ENCODE peak calls at places on chromosomes 6 and 20, in eight cellular contexts. K, D, J, H, Y, F, R and O are unnamed samples.
A peak's percentile ranks its signal among the peaks of the same experiment; 100 is the strongest.

GRCh38 chr6:89079611-89080213 is 839 bp upstream of the PNRC1 start:
- DNase-seq in K (peak; percentile 46), D (peak; percentile 48), J (peak; percentile 17), H (no peak), Y (peak; percentile 70), F (no peak), R (peak; percentile 59), O (no peak)

GRCh38 chr6:6436366-6436765 is 115.9 kb upstream of the F13A1 start:
- DNase-seq in K (no peak), D (no peak), J (no peak), H (no peak), Y (no peak), F (no peak), R (no peak), O (no peak)

GRCh38 chr20:14410869-14411555 is 73.6 kb upstream of the FLRT3 start:
- DNase-seq in K (no peak), D (no peak), J (no peak), H (no peak), Y (no peak), F (no peak), R (no peak), O (no peak)

GRCh38 chr6:135114355-135115145 is 59.9 kb upstream of the HBS1L start:
- DNase-seq in K (no peak), D (no peak), J (no peak), H (no peak), Y (no peak), F (no peak), R (no peak), O (no peak)

GRCh38 chr20:64065973-64066341 is 3.0 kb downstream of the TCEA2 start:
- DNase-seq in K (no peak), D (no peak), J (peak; percentile 53), H (no peak), Y (peak; percentile 72), F (no peak), R (peak; percentile 89), O (peak; percentile 87)

GRCh38 chr6:7911345-7911725 is 747 bp upstream of the TXNDC5 start:
- DNase-seq in K (no peak), D (no peak), J (no peak), H (no peak), Y (no peak), F (no peak), R (peak; percentile 21), O (peak; percentile 23)

GRCh38 chr6:64520050-64520449 is 884.4 kb downstream of the PHF3 start:
- DNase-seq in K (no peak), D (no peak), J (peak; percentile 43), H (no peak), Y (no peak), F (no peak), R (peak; percentile 34), O (no peak)

GRCh38 chr6:79065232-79065631 is 12.8 kb downstream of the PHIP start:
- DNase-seq in K (no peak), D (no peak), J (no peak), H (no peak), Y (no peak), F (no peak), R (no peak), O (no peak)

GRCh38 chr6:161091972-161092701 is 100.6 kb downstream of the MAP3K4 start:
- DNase-seq in K (no peak), D (no peak), J (no peak), H (no peak), Y (no peak), F (no peak), R (no peak), O (no peak)

GRCh38 chr6:63802606-63803206 is 167.1 kb downstream of the PHF3 start:
- DNase-seq in K (no peak), D (no peak), J (no peak), H (no peak), Y (no peak), F (no peak), R (no peak), O (no peak)

GRCh38 chr20:3172933-3173581 is at the start of gene LZTS3:
- DNase-seq in K (peak; percentile 75), D (peak; percentile 74), J (no peak), H (no peak), Y (peak; percentile 67), F (peak; percentile 91), R (peak; percentile 87), O (peak; percentile 97)

GRCh38 chr20:3171391-3172125 is 1.8 kb downstream of the LZTS3 start:
- DNase-seq in K (no peak), D (no peak), J (no peak), H (no peak), Y (no peak), F (peak; percentile 46), R (no peak), O (no peak)

GRCh38 chr20:3173582-3174441 is 463 bp upstream of the LZTS3 start:
- DNase-seq in K (peak; percentile 93), D (peak; percentile 93), J (no peak), H (no peak), Y (peak; percentile 91), F (peak; percentile 97), R (peak; percentile 93), O (peak; percentile 99)

GRCh38 chr20:3174442-3175263 is 1.3 kb upstream of the LZTS3 start:
- DNase-seq in K (no peak), D (no peak), J (no peak), H (no peak), Y (peak; percentile 45), F (no peak), R (peak; percentile 92), O (no peak)

DNA sequence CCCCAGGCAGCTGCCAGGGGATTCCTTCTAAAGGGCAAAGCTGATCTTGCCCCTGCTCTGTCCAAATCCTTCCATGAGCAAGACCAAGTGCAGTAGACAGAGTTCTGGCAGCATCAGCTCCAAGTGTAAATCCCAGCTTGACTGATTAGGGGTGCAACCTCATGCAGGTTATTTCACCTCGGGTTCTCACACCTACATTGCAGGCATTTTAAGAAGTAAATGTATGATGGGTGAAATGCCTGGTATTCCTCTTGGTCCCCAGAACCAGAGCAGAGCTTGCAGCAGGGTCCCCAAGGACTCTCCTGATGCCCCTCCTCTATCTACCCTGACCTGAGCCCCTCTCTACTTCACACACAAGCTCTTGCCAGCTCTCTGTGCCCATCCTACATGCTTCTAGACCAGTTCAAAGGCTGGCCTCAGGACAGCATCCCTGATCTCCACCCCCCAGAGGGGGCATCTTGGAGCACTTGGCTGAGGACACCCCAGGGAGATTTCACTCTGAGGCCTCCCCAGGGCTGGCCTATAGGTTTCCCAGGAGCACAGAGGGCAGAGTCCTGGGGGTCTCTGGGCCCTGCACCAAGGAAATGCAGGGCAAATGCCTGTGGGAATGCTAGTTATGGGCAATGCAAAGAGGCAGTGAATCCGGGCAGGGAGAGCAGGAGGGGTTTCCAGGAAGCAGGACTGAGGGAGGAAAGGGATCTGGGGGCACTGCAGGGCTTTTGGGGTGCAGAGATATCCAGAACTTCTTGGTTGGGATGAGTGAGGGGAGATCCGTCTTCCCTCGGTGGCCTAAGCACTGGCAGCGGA is 1.0 kb downstream of the LZTS3 start:
- DNase-seq in K (no peak), D (no peak), J (no peak), H (no peak), Y (no peak), F (peak; percentile 42), R (no peak), O (no peak)
- H3K4me3 ChIP-seq in K (peak overlapping the region; percentile 99), D (peak overlapping the region; percentile 82), J (peak overlapping the region; percentile 81), H (peak overlapping the region; percentile 88), Y (no peak overlapping the region), F (no peak overlapping the region), R (peak overlapping the region; percentile 79), O (peak overlapping the region; percentile 83)

GRCh38 chr20:62327726-62328495 is 25.1 kb downstream of the ADRM1 start:
- DNase-seq in K (no peak), D (no peak), J (no peak), H (no peak), Y (no peak), F (no peak), R (no peak), O (no peak)
- H3K36me3 ChIP-seq in K (peaks cover 93% of the 10 kb centered on the region), D (peaks cover 51% of the 10 kb centered on the region), J (peaks cover 12% of the 10 kb centered on the region), H (peaks cover 97% of the 10 kb centered on the region), Y (peaks cover 92% of the 10 kb centered on the region), F (peaks cover 29% of the 10 kb centered on the region), R (peaks cover 1% of the 10 kb centered on the region), O (peaks cover 54% of the 10 kb centered on the region)

GRCh38 chr20:49866051-49866450 is 49.3 kb downstream of the SPATA2 start:
- DNase-seq in K (no peak), D (no peak), J (no peak), H (no peak), Y (no peak), F (no peak), R (no peak), O (no peak)

GRCh38 chr20:49868538-49868937 is 46.8 kb downstream of the SPATA2 start:
- DNase-seq in K (no peak), D (no peak), J (no peak), H (no peak), Y (no peak), F (no peak), R (no peak), O (no peak)

GRCh38 chr20:49868964-49869363 is 46.4 kb downstream of the SPATA2 start:
- DNase-seq in K (no peak), D (no peak), J (no peak), H (no peak), Y (no peak), F (no peak), R (no peak), O (no peak)

GRCh38 chr20:49865559-49865958 is 49.8 kb downstream of the SPATA2 start:
- DNase-seq in K (no peak), D (no peak), J (no peak), H (no peak), Y (no peak), F (no peak), R (peak; percentile 19), O (no peak)

DNA sequence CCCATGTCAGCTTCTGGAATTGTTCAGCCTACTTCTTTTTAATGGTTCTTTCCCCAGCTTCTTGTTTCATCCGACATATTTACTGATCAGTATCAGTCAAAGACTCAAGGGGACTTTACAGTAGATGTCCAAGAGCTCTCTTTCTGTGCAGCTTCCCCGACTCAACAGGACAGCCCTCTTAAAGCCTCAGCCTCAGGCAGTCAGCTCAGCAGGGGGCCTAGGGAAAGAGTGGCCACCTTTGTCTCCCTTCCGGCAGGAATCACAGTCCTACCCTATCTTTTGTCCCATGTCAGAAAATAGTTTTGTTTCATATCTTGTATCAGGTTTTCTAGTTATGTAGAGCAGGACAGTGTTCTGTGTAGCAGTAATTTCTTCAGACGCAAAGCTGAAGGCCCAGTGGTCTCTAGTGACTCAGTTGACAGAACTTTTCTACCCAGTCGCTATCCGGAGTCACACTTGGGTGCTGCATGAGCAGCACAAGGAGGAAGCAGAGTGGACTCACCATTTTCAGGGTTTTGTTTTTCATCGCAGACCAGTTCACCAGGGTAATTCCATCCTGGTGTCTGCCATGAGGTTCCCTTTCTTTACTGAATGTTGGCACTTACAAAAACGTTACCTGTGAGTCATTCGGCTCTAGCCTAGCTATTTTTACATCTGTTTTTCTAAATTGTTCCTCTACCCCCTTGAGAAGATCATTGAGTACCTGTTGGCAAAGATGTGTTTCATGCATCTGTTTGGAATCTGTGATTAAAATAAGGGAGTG is 47.7 kb downstream of the SPATA2 start:
- DNase-seq in K (no peak), D (no peak), J (no peak), H (no peak), Y (no peak), F (no peak), R (peak; percentile 63), O (peak; percentile 54)
- H3K4me3 ChIP-seq in K (no peak overlapping the region), D (no peak overlapping the region), J (no peak overlapping the region), H (no peak overlapping the region), Y (no peak overlapping the region), F (no peak overlapping the region), R (no peak overlapping the region), O (no peak overlapping the region)

DNA sequence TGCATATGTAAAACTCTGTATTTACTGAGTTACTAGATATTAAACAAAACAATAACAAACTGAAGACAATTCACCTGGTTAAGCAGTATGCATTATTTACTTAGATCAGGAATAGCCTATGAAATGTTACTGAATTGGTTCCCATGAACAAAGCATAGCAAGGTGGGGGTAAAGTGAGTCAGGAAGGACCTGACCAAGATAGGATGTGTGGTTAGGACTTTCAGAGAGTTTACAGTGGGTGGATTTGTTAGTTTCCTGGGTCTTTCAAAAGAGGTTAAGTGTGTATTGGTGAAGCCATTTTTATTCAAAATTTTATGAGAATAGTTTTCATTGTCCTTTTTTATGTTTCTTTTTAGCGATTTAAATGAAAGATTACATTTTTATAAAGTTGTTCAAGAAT is 32.9 kb downstream of the TBPL1 start:
- DNase-seq in K (no peak), D (no peak), J (no peak), H (no peak), Y (no peak), F (no peak), R (no peak), O (no peak)
- H3K36me3 ChIP-seq in K (peaks cover 84% of the 10 kb centered on the region), D (peaks cover 5% of the 10 kb centered on the region), J (peaks cover 21% of the 10 kb centered on the region), H (peaks cover 34% of the 10 kb centered on the region), Y (peaks cover 25% of the 10 kb centered on the region), F (no peaks in the 10 kb centered on the region), R (no peaks in the 10 kb centered on the region), O (no peaks in the 10 kb centered on the region)